ENCODE peak calls at places on chromosomes 5 and 9, in six cellular contexts. K, E, L, V, W and O are unnamed samples.

GRCh38 chr5:94028001-94028400 is 286.6 kb upstream of the POU5F2 start:
- DNase-seq in K (no peak), E (no peak), L (no peak), V (no peak), W (no peak), O (no peak)

GRCh38 chr9:133051966-133052539 is 9.7 kb upstream of the CEL start:
- DNase-seq in K (no peak), E (no peak), L (no peak), V (no peak), W (no peak), O (no peak)

GRCh38 chr5:154110781-154111180 is 72.0 kb downstream of the MFAP3 start:
- DNase-seq in K (no peak), E (no peak), L (no peak), V (no peak), W (no peak), O (no peak)

GRCh38 chr9:11338130-11338529 is 725.3 kb upstream of the PTPRD start:
- DNase-seq in K (no peak), E (no peak), L (peak), V (no peak), W (no peak), O (no peak)

GRCh38 chr5:91016954-91017690 is 366.0 kb downstream of the ARRDC3 start:
- DNase-seq in K (no peak), E (no peak), L (no peak), V (peak), W (no peak), O (no peak)

GRCh38 chr9:82254646-82255367 is 266.2 kb downstream of the SPATA31D1 start:
- DNase-seq in K (no peak), E (no peak), L (no peak), V (no peak), W (no peak), O (no peak)

GRCh38 chr5:89211836-89212235 is 328.9 kb upstream of the MEF2C start:
- DNase-seq in K (no peak), E (no peak), L (no peak), V (no peak), W (no peak), O (no peak)

GRCh38 chr9:127523312-127523851 is 72.1 kb downstream of the LRSAM1 start:
- DNase-seq in K (no peak), E (peak), L (peak), V (no peak), W (no peak), O (peak)

GRCh38 chr9:126854734-126855133 is 5.7 kb upstream of the ZBTB34 start:
- DNase-seq in K (no peak), E (no peak), L (no peak), V (no peak), W (no peak), O (no peak)

GRCh38 chr9:129182625-129183494 is 4.8 kb upstream of the IER5L start:
- DNase-seq in K (no peak), E (no peak), L (peak), V (no peak), W (no peak), O (peak)

GRCh38 chr9:16645970-16646369 is 224.5 kb downstream of the BNC2 start:
- DNase-seq in K (no peak), E (no peak), L (no peak), V (no peak), W (no peak), O (no peak)

GRCh38 chr9:111759762-111760639 is 34.7 kb downstream of the SHOC1 start:
- DNase-seq in K (no peak), E (peak), L (peak), V (no peak), W (no peak), O (peak)

GRCh38 chr9:70444904-70445303 is 30.4 kb upstream of the KLF9 start:
- DNase-seq in K (no peak), E (no peak), L (no peak), V (no peak), W (no peak), O (peak)

GRCh38 chr9:98429613-98430012 is 174.2 kb upstream of the TBC1D2 start:
- DNase-seq in K (no peak), E (no peak), L (peak), V (no peak), W (no peak), O (no peak)

GRCh38 chr5:124342027-124342471 is 404.4 kb downstream of the ZNF608 start:
- DNase-seq in K (no peak), E (peak), L (no peak), V (no peak), W (peak), O (no peak)

GRCh38 chr5:113102121-113102531 is 125.5 kb downstream of the DCP2 start:
- DNase-seq in K (no peak), E (no peak), L (no peak), V (no peak), W (no peak), O (no peak)

GRCh38 chr5:140103154-140103553 is 10.8 kb upstream of the PURA start:
- DNase-seq in K (no peak), E (no peak), L (no peak), V (no peak), W (no peak), O (no peak)

GRCh38 chr5:154165886-154166285 is 24.6 kb upstream of the GALNT10 start:
- DNase-seq in K (no peak), E (no peak), L (no peak), V (no peak), W (no peak), O (no peak)

GRCh38 chr5:171990713-171991015 is 15.8 kb downstream of the FBXW11 start:
- DNase-seq in K (no peak), E (no peak), L (peak), V (no peak), W (no peak), O (no peak)

GRCh38 chr9:36488322-36488838 is 84.3 kb upstream of the MELK start:
- DNase-seq in K (no peak), E (no peak), L (no peak), V (no peak), W (no peak), O (no peak)

GRCh38 chr9:133647148-133647547 is 11.0 kb downstream of the DBH start:
- DNase-seq in K (no peak), E (no peak), L (no peak), V (no peak), W (no peak), O (no peak)

GRCh38 chr5:57671371-57671770 is 188.8 kb upstream of the ACTBL2 start:
- DNase-seq in K (no peak), E (no peak), L (no peak), V (no peak), W (no peak), O (no peak)

GRCh38 chr9:21367957-21368356 is at the start of gene IFNA13:
- DNase-seq in K (no peak), E (no peak), L (no peak), V (no peak), W (no peak), O (no peak)

GRCh38 chr5:181217111-181217804 is 5.8 kb upstream of the TRIM41 start:
- DNase-seq in K (no peak), E (peak), L (peak), V (peak), W (no peak), O (no peak)

GRCh38 chr9:131818089-131818488 is 78.2 kb upstream of the RAPGEF1 start:
- DNase-seq in K (no peak), E (no peak), L (no peak), V (no peak), W (no peak), O (no peak)

GRCh38 chr9:131815971-131816873 is 76.3 kb upstream of the RAPGEF1 start:
- DNase-seq in K (no peak), E (no peak), L (peak), V (no peak), W (no peak), O (no peak)

GRCh38 chr9:131814714-131815113 is 74.8 kb upstream of the RAPGEF1 start:
- DNase-seq in K (no peak), E (no peak), L (no peak), V (no peak), W (no peak), O (no peak)

GRCh38 chr9:131817073-131817472 is 77.2 kb upstream of the RAPGEF1 start:
- DNase-seq in K (no peak), E (no peak), L (no peak), V (no peak), W (no peak), O (no peak)

GRCh38 chr9:131817627-131818026 is 77.8 kb upstream of the RAPGEF1 start:
- DNase-seq in K (no peak), E (no peak), L (no peak), V (no peak), W (no peak), O (no peak)
- TF ChIP-seq POLR2A in K (no peak), E (no peak), L (no peak), V (no peak), W (no peak), O (no peak)

GRCh38 chr5:134525687-134526482 is 415 bp downstream of the JADE2 start:
- DNase-seq in K (no peak), E (peak), L (peak), V (peak), W (peak), O (peak)
- TF ChIP-seq POLR2A in K (no peak), E (peak), L (no peak), V (peak), W (no peak), O (peak)

GRCh38 chr9:96654450-96655197 is 493 bp downstream of the PRXL2C start:
- DNase-seq in K (peak), E (peak), L (peak), V (peak), W (peak), O (peak)
- TF ChIP-seq POLR2A in K (no peak), E (peak), L (peak), V (peak), W (no peak), O (peak)

GRCh38 chr5:38848637-38849036 is 2.8 kb downstream of the OSMR start:
- DNase-seq in K (no peak), E (no peak), L (no peak), V (no peak), W (no peak), O (no peak)

GRCh38 chr5:38843665-38844064 is 2.1 kb upstream of the OSMR start:
- DNase-seq in K (no peak), E (no peak), L (no peak), V (no peak), W (no peak), O (no peak)

GRCh38 chr5:38847549-38848341 is 1.9 kb downstream of the OSMR start:
- DNase-seq in K (no peak), E (no peak), L (no peak), V (no peak), W (no peak), O (no peak)

GRCh38 chr5:38846379-38846967 is 661 bp downstream of the OSMR start:
- DNase-seq in K (no peak), E (no peak), L (no peak), V (no peak), W (no peak), O (no peak)

DNA sequence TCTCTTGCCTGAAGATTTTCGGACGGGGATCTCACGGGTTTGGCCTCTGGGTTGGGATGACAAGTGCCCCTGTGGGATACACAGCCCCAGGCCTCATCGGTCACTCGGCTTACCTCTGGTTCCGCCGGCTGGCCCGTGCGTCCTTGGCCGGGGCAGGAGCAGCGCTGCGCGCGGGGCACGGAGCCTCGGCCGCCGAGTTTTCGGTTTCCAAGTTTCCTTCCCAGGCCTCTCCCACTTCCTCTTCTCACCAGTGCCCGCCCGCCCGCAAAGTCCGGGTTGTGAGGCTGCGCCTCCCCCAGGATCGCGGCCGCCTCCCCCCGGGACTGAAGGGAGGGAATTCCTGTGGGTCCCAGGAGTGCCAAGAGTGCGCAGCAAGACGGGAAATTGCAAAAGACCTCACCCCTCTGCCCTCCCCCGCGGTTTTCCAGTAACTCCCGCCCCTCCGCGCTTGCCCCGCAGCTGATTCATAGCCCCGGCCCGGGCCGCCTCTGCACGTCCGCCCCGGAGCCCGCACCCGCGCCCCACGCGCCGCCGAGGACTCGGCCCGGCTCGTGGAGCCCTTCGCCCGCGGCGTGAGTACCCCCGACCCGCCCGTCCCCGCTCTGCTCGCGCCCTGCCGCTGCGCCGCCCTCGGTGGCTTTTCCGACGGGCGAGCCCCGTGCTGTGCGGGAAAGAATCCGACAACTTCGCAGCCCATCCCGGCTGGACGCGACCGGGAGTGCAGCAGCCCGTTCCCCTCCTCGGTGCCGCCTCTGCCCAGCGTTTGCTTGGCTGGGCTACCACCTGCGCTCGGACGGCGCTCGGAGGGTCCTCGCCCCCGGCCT is at the start of gene OSMR:
- DNase-seq in K (peak), E (peak), L (peak), V (peak), W (peak), O (no peak)
- TF ChIP-seq POLR2A in K (peak), E (peak), L (no peak), V (peak), W (peak), O (no peak)

GRCh38 chr9:75890541-75891276 is at the start of gene PCSK5:
- DNase-seq in K (peak), E (peak), L (peak), V (peak), W (peak), O (peak)
- TF ChIP-seq POLR2A in K (no peak), E (peak), L (no peak), V (peak), W (no peak), O (no peak)

DNA sequence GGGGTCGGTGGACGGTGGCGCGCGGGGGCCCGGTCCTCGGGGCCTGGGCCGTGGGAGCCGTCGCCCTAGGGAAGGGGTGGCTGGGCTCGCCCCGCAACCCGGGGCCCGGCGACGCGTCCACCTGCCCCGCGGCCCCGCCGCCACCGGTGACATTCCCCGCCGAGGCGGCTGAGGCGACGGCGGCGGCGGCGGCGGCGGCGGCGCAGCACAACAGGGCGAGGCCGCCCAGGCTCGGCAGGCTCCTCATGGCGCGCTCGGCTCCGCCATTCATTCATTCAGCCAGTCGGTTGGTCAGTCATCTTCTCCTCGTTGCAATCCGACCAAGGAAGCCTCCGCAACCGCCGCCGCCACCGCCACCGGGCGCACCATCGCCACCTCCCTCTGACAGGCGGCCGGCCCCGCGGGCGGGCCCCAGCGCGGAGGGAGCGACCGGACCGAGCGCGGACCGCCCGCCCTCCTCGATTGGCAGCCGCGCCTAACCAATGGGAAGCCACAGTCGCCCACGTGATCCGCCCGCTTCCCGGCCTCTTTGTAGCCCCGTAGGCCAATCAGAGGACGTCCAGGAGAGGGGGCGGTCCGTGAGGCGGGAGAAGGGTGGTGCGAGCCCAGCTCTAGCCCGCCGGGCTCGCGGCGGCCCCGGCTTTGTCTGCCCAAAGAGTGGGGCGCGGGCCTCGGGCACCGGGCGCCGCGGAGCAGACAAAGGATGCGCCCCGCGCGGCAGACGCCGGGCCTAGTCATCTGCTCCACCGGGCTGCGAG is at the start of gene MEGF9:
- DNase-seq in K (peak), E (peak), L (peak), V (peak), W (peak), O (peak)
- TF ChIP-seq POLR2A in K (peak), E (peak), L (peak), V (peak), W (no peak), O (peak)

GRCh38 chr5:67793966-67794365 is 421.6 kb upstream of the PIK3R1 start:
- DNase-seq in K (no peak), E (no peak), L (no peak), V (no peak), W (no peak), O (no peak)

GRCh38 chr5:67799732-67800234 is 415.8 kb upstream of the PIK3R1 start:
- DNase-seq in K (no peak), E (peak), L (no peak), V (peak), W (no peak), O (no peak)

GRCh38 chr5:67792891-67793290 is 422.7 kb upstream of the PIK3R1 start:
- DNase-seq in K (no peak), E (no peak), L (no peak), V (peak), W (peak), O (no peak)

GRCh38 chr5:67793418-67793817 is 422.1 kb upstream of the PIK3R1 start:
- DNase-seq in K (no peak), E (no peak), L (no peak), V (no peak), W (no peak), O (no peak)

DNA sequence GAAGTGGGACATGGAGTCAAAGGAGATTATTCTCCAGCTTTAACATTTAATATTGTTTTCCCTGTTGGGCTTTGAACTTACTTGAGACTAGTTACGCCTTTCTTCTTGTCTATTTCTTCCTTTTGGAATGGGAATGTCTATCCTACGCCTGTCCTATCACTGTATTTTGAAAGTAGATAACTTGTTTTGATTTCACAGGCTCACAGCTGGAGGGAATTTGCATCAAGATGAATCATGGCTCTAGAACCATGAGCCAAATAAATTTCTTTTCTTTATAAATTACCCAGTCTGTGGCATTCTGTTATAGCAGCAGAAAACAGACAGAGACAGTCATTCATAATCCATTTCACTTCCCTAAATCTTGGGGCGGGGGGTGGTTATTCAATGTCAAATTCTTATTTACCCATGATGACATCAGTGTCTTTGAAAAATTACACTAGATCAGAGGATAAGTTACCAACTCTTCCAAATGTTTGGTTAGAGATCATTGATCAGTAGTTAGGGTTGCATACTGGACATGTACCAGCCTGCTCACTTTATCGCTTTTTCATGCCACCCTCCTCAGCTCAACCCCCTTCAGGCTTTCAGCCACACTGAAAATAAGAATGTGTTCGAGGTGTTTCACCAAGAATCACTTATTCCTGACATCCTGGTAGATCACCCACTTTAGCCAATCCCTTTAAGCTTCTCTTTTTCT is 419.6 kb upstream of the PIK3R1 start:
- DNase-seq in K (no peak), E (no peak), L (no peak), V (no peak), W (no peak), O (no peak)
- TF ChIP-seq POLR2A in K (no peak), E (no peak), L (no peak), V (no peak), W (no peak), O (no peak)

GRCh38 chr5:14223372-14223771 is 80.2 kb downstream of the TRIO start:
- DNase-seq in K (no peak), E (no peak), L (no peak), V (no peak), W (no peak), O (no peak)
- TF ChIP-seq POLR2A in K (no peak), E (no peak), L (no peak), V (no peak), W (no peak), O (no peak)

GRCh38 chr9:136538599-136539426 is 7.0 kb downstream of the NOTCH1 start:
- DNase-seq in K (no peak), E (no peak), L (no peak), V (no peak), W (no peak), O (no peak)
- TF ChIP-seq POLR2A in K (no peak), E (no peak), L (no peak), V (no peak), W (no peak), O (no peak)